ENCODE peak calls at places on chromosomes 16 and 17, in eight cellular contexts. V is foreskin fibroblast, M is uterus, I is BJ, U is BE2C, B is PC-3, N is mammary epithelial cell, L is psoas muscle. G is an unnamed sample.

GRCh38 chr17:3588104-3588503 is 21.1 kb downstream of the TRPV1 start:
- DNase-seq in M (no peak), B (no peak), V (no peak), U (no peak), N (no peak), L (peak), I (no peak), G (no peak)

GRCh38 chr16:81786321-81786720 is 7.2 kb downstream of the PLCG2 start:
- DNase-seq in U (no peak), V (no peak), L (no peak), B (peak), I (no peak), N (peak), M (no peak), G (no peak)

GRCh38 chr17:65219707-65220106 is 82.5 kb downstream of the RGS9 start:
- DNase-seq in V (no peak), L (no peak), M (no peak), U (no peak), B (no peak), I (no peak), N (no peak), G (no peak)

GRCh38 chr16:81650982-81651562 is 128.0 kb upstream of the PLCG2 start:
- DNase-seq in B (no peak), N (no peak), M (peak), V (no peak), L (peak), U (peak), I (no peak), G (peak)

GRCh38 chr17:52938623-52939230 is 780.2 kb upstream of the CA10 start:
- DNase-seq in I (no peak), V (no peak), U (no peak), N (no peak), L (no peak), M (no peak), B (no peak), G (no peak)

GRCh38 chr16:82753821-82754220 is 127.1 kb downstream of the CDH13 start:
- DNase-seq in N (no peak), V (peak), L (no peak), U (no peak), M (no peak), I (no peak), B (peak), G (peak)

GRCh38 chr16:55146939-55147338 is 177.1 kb upstream of the IRX6 start:
- DNase-seq in L (no peak), V (no peak), B (no peak), U (no peak), I (no peak), N (no peak), M (no peak), G (no peak)

GRCh38 chr16:85369741-85370528 is 243.2 kb upstream of the GSE1 start:
- DNase-seq in M (no peak), N (no peak), B (peak), L (peak), I (no peak), V (no peak), U (peak), G (peak)

GRCh38 chr16:86585821-86586611 is 7.7 kb downstream of the FOXL1 start:
- DNase-seq in M (no peak), U (no peak), N (peak), B (peak), V (peak), I (peak), L (no peak), G (peak)

GRCh38 chr17:15971108-15971507 is 26.2 kb downstream of the ADORA2B start:
- DNase-seq in U (no peak), M (peak), B (no peak), L (no peak), I (no peak), V (no peak), N (no peak), G (peak)

GRCh38 chr16:74623214-74623842 is 16.4 kb upstream of the GLG1 start:
- DNase-seq in V (no peak), M (no peak), U (no peak), L (no peak), B (peak), N (peak), I (no peak), G (peak)

GRCh38 chr16:50747206-50747956 is 5.5 kb downstream of the CYLD start:
- DNase-seq in I (no peak), V (no peak), N (peak), B (peak), U (no peak), L (no peak), M (no peak), G (peak)

GRCh38 chr16:89017956-89018604 is 41.1 kb upstream of the CBFA2T3 start:
- DNase-seq in L (no peak), M (no peak), B (no peak), N (no peak), I (no peak), V (peak), U (no peak), G (no peak)

GRCh38 chr17:65850486-65850885 is 289.0 kb upstream of the AXIN2 start:
- DNase-seq in L (no peak), N (peak), V (peak), M (no peak), U (no peak), B (peak), I (no peak), G (peak)

GRCh38 chr16:72666267-72666666 is 381.7 kb downstream of the ZFHX3 start:
- DNase-seq in N (no peak), L (no peak), V (no peak), M (no peak), B (no peak), U (no peak), I (no peak), G (peak)

GRCh38 chr16:82643936-82644630 is 17.3 kb downstream of the CDH13 start:
- DNase-seq in I (no peak), U (no peak), M (no peak), L (no peak), V (no peak), N (no peak), B (no peak), G (no peak)

GRCh38 chr17:74245818-74246204 is 28.2 kb upstream of the DNAI2 start:
- DNase-seq in B (no peak), N (no peak), L (no peak), V (no peak), M (no peak), U (no peak), I (no peak), G (no peak)

GRCh38 chr17:52170963-52171572 is 12.6 kb upstream of the CA10 start:
- DNase-seq in U (peak), N (peak), I (no peak), M (no peak), B (peak), L (no peak), V (no peak), G (no peak)

GRCh38 chr17:82497483-82498405 is 21.8 kb upstream of the FOXK2 start:
- DNase-seq in V (peak), N (peak), L (peak), I (no peak), M (no peak), B (peak), U (no peak), G (peak)

GRCh38 chr16:8655184-8655717 is 19.2 kb upstream of the ABAT start:
- DNase-seq in M (no peak), I (no peak), V (no peak), B (no peak), L (no peak), N (peak), U (peak), G (peak)

GRCh38 chr16:84368327-84368996 is at the start of gene ATP2C2:
- DNase-seq in M (no peak), L (no peak), B (peak), U (no peak), N (peak), I (no peak), V (no peak), G (no peak)

GRCh38 chr17:80765241-80766022 is 220.8 kb downstream of the RPTOR start:
- DNase-seq in B (no peak), L (no peak), N (no peak), I (no peak), M (no peak), V (no peak), U (no peak), G (no peak)

GRCh38 chr17:67200727-67201301 is 44.2 kb downstream of the HELZ start:
- DNase-seq in I (no peak), B (peak), U (no peak), M (no peak), N (no peak), L (no peak), V (no peak), G (no peak)

GRCh38 chr17:74750327-74751069 is 2.1 kb downstream of the NHERF1 start:
- DNase-seq in B (peak), U (no peak), I (no peak), L (peak), M (no peak), N (no peak), V (no peak), G (no peak)

GRCh38 chr17:39631403-39631802 is 4.7 kb downstream of the PPP1R1B start:
- DNase-seq in M (no peak), L (no peak), B (peak), N (peak), V (no peak), U (no peak), I (no peak), G (no peak)

DNA sequence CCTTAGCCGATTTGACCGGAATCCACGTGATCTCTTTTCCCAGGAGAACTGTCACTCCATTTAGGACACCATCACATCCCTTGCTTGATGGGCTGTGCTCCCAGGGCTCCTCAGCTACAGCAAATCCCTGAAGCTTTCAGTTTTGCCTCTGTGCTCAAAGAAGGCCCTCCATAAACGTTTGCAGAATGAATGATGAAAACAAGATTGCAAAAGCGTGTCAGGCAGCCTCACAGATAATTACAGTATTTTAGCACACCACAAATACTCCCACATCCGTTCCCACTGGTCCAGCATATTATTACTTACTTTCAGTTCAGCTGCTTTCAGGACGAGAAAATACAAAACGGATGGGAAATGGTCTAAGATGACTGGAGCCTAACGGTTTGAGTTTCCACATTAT is 84.6 kb downstream of the USP31 start:
- DNase-seq in L (no peak), I (no peak), M (no peak), B (no peak), V (no peak), N (no peak), U (no peak), G (no peak)
- H3K4me3 ChIP-seq in L (no peak), I (no peak), M (no peak), B (no peak), V (no peak), N (no peak), U (no peak), G (no peak)

DNA sequence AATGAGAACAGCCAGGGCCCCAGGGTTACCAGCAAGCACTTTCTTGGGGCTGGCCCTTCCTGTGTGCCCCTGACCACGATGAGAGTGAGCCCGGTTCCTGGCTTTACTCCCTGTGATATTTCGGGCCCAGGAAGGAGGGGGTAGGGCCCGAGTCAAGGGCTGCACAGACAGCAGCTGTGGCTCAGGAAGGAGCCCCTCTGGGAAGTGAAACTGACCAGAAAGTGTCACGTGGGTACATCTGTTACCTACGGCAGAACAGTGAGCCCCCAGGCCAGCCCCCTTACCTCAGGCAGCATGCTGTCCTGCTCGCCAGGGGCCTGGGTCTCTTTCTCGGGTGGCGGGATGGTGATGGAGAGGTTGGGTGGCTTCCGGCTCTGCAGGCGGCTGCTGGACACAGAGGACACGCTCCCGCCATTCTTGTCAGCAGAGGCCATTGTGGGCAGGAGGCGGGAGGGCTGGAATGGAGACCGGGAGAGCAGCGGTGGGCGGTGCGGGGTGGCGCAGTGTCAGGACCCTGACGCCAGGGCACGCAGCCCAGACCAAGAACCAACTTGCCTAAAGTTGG is 13.8 kb downstream of the AANAT start:
- DNase-seq in V (no peak), N (no peak), M (no peak), U (no peak), I (no peak), L (no peak), B (no peak), G (no peak)
- H3K4me3 ChIP-seq in V (no peak), N (no peak), M (no peak), U (no peak), I (no peak), L (no peak), B (no peak), G (no peak)

GRCh38 chr16:77856455-77857138 is 68.2 kb downstream of the VAT1L start:
- DNase-seq in L (no peak), V (no peak), N (no peak), U (no peak), M (no peak), I (no peak), B (no peak), G (no peak)
- H3K4me3 ChIP-seq in L (no peak), V (no peak), N (no peak), U (no peak), M (no peak), I (no peak), B (no peak), G (no peak)

GRCh38 chr16:10552998-10553491 is 27.4 kb downstream of the EMP2 start:
- DNase-seq in N (no peak), U (peak), I (no peak), M (no peak), V (no peak), L (peak), B (no peak), G (no peak)
- H3K4me3 ChIP-seq in N (no peak), U (peak), I (no peak), M (no peak), V (no peak), L (peak), B (no peak), G (no peak)

DNA sequence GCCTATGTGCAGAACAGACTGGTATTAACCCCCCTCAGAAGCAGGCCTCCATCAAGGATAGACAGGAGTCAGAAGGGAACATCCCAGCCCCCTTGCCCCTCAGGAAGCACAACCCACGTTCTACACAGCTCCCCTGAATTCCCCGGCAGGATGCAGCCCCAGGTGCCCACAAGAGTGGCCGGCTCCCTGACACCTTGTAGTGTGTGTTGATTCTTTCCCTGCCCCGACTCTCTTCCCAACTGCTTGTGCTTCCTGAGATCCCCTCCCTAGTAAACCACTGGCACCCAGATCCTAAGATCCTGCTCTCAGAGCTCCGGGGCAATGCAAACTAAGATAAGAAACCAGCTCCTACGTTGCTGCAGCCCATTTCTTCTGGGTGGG is 34.8 kb upstream of the LITAF start:
- DNase-seq in N (no peak), U (no peak), B (no peak), M (no peak), V (no peak), I (no peak), L (no peak), G (no peak)
- H3K4me3 ChIP-seq in N (no peak), U (no peak), B (no peak), M (no peak), V (no peak), I (no peak), L (peak), G (peak)

GRCh38 chr17:49190932-49191331 is 19.4 kb downstream of the GNGT2 start:
- DNase-seq in L (no peak), M (no peak), U (no peak), B (no peak), I (no peak), N (no peak), V (no peak), G (no peak)
- H3K4me3 ChIP-seq in L (no peak), M (no peak), U (no peak), B (peak), I (no peak), N (no peak), V (no peak), G (no peak)

GRCh38 chr17:48567646-48568354 is 10.3 kb downstream of the HOXB4 start:
- DNase-seq in I (no peak), L (no peak), B (no peak), V (no peak), U (no peak), N (no peak), M (no peak), G (peak)
- H3K4me3 ChIP-seq in I (no peak), L (no peak), B (no peak), V (no peak), U (no peak), N (no peak), M (no peak), G (peak)

GRCh38 chr16:26050489-26050888 is 358.7 kb downstream of the HS3ST4 start:
- DNase-seq in I (no peak), U (no peak), L (no peak), N (no peak), V (no peak), B (no peak), M (no peak), G (no peak)
- H3K4me3 ChIP-seq in I (no peak), U (no peak), L (no peak), N (no peak), V (no peak), B (no peak), M (no peak), G (no peak)

GRCh38 chr17:16980061-16980460 is 8.1 kb upstream of the TNFRSF13B start:
- DNase-seq in U (no peak), M (no peak), L (no peak), I (no peak), B (no peak), N (no peak), V (no peak), G (no peak)
- H3K4me3 ChIP-seq in U (no peak), M (no peak), L (no peak), I (no peak), B (no peak), N (no peak), V (no peak), G (no peak)

DNA sequence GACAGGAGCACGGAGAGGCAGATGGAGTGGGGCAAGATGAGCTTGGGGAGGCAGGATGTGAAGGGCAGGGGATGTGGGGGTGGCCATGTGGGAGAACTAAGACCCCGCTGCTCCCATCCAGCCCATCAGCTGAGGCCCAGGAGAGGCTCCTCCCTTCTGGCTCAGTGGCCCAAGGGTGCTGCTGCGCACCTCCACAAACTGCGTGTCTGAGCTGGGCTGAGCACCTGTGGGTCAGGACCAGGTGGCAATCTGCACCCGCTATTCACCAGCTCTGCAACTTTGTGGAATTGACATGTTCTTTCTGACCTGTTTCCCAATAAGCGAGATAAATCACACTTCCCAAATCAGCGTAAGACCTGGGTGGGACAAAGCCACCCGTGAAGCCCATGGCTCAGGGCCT is 11.5 kb upstream of the SREBF1 start:
- DNase-seq in U (no peak), I (no peak), M (no peak), V (no peak), L (no peak), B (no peak), N (no peak), G (no peak)
- H3K4me3 ChIP-seq in U (no peak), I (no peak), M (no peak), V (no peak), L (no peak), B (no peak), N (no peak), G (no peak)